ENCODE peak calls at places on chromosomes 3 and 15, in five cellular contexts. One of them, this sample, is unnamed.

GRCh38 chr3:54168451-54168850 is 46.1 kb downstream of the CACNA2D3 start:
- DNase-seq in activated CD4-positive, alpha-beta T cell treated with anti-CD3 and anti-CD28 coated beads for 24 hours: no peak
- DNase-seq in HCT116: no peak
- DNase-seq in SHP77: no peak
- DNase-seq in EL: no peak
- DNase-seq in this sample: no peak

GRCh38 chr15:68896178-68896577 is 34.1 kb upstream of the SPESP1 start:
- DNase-seq in HCT116: no peak
- DNase-seq in activated CD4-positive, alpha-beta T cell treated with anti-CD3 and anti-CD28 coated beads for 24 hours: no peak
- DNase-seq in SHP77: no peak
- DNase-seq in EL: no peak
- DNase-seq in this sample: no peak

GRCh38 chr3:88189361-88189810 is 39.6 kb downstream of the C3orf38 start:
- DNase-seq in HCT116: no peak
- DNase-seq in SHP77: no peak
- DNase-seq in activated CD4-positive, alpha-beta T cell treated with anti-CD3 and anti-CD28 coated beads for 24 hours: no peak
- DNase-seq in EL: peak; percentile 2
- DNase-seq in this sample: no peak

GRCh38 chr3:44114142-44114541 is 127.5 kb upstream of the TOPAZ1 start:
- DNase-seq in EL: no peak
- DNase-seq in HCT116: peak; percentile 42
- DNase-seq in SHP77: peak; percentile 17
- DNase-seq in activated CD4-positive, alpha-beta T cell treated with anti-CD3 and anti-CD28 coated beads for 24 hours: peak; percentile 30
- DNase-seq in this sample: peak; percentile 49

GRCh38 chr15:81274932-81275341 is 49.0 kb downstream of the STARD5 start:
- DNase-seq in activated CD4-positive, alpha-beta T cell treated with anti-CD3 and anti-CD28 coated beads for 24 hours: peak; percentile 80
- DNase-seq in SHP77: peak; percentile 44
- DNase-seq in EL: peak; percentile 73
- DNase-seq in HCT116: peak; percentile 79
- DNase-seq in this sample: peak; percentile 81

GRCh38 chr15:72135719-72136118 is 17.5 kb downstream of the SENP8 start:
- DNase-seq in HCT116: no peak
- DNase-seq in SHP77: no peak
- DNase-seq in EL: no peak
- DNase-seq in activated CD4-positive, alpha-beta T cell treated with anti-CD3 and anti-CD28 coated beads for 24 hours: no peak
- DNase-seq in this sample: no peak

GRCh38 chr15:53974121-53974520 is 4.1 kb upstream of the UNC13C start:
- DNase-seq in SHP77: no peak
- DNase-seq in EL: no peak
- DNase-seq in HCT116: no peak
- DNase-seq in activated CD4-positive, alpha-beta T cell treated with anti-CD3 and anti-CD28 coated beads for 24 hours: no peak
- DNase-seq in this sample: no peak

GRCh38 chr3:72255736-72256559 is 471.0 kb upstream of the PROK2 start:
- DNase-seq in HCT116: no peak
- DNase-seq in SHP77: peak; percentile 58
- DNase-seq in activated CD4-positive, alpha-beta T cell treated with anti-CD3 and anti-CD28 coated beads for 24 hours: no peak
- DNase-seq in EL: no peak
- DNase-seq in this sample: peak; percentile 58

GRCh38 chr3:31934866-31935265 is 46.2 kb downstream of the OSBPL10 start:
- DNase-seq in HCT116: no peak
- DNase-seq in SHP77: no peak
- DNase-seq in EL: no peak
- DNase-seq in activated CD4-positive, alpha-beta T cell treated with anti-CD3 and anti-CD28 coated beads for 24 hours: no peak
- DNase-seq in this sample: peak; percentile 24

This sample was measured in Calu3.